ENCODE peak calls at places on chromosomes 5 and 9, in six cellular contexts. O is HCT116, A is H1, F is HepG2, Q is K562, R is SK-N-SH. M is an unnamed sample. For H3K36me3 and H3K4me1, the result is how much of the 10 kb centered on the place peaks cover.

GRCh38 chr5:143582176-143582575 is 178.7 kb upstream of the NR3C1 start:
- DNase-seq in O (no peak), A (no peak), F (no peak), Q (no peak), R (no peak), M (no peak)

GRCh38 chr9:130186051-130186450 is 13.8 kb downstream of the NCS1 start:
- DNase-seq in O (no peak), A (no peak), F (no peak), Q (no peak), R (peak), M (no peak)

GRCh38 chr9:129138476-129139232 is 27.4 kb downstream of the PTPA start:
- DNase-seq in O (no peak), A (no peak), F (no peak), Q (no peak), R (no peak), M (no peak)

GRCh38 chr5:62354028-62354874 is 48.2 kb downstream of the KIF2A start:
- DNase-seq in O (peak), A (no peak), F (peak), Q (peak), R (peak), M (no peak)

GRCh38 chr9:124873664-124874063 is 11.7 kb downstream of the ARPC5L start:
- DNase-seq in O (no peak), A (no peak), F (no peak), Q (no peak), R (no peak), M (no peak)

GRCh38 chr5:103358305-103358996 is 99.9 kb downstream of the MACIR start:
- DNase-seq in O (no peak), A (no peak), F (no peak), Q (no peak), R (no peak), M (no peak)

GRCh38 chr9:105712773-105713172 is 18.4 kb downstream of the TMEM38B start:
- DNase-seq in O (no peak), A (no peak), F (no peak), Q (no peak), R (peak), M (no peak)

GRCh38 chr9:128771094-128771721 is 519 bp downstream of the ZER1 start:
- DNase-seq in O (no peak), A (no peak), F (no peak), Q (no peak), R (no peak), M (peak)

GRCh38 chr5:6704361-6704851 is 8.8 kb upstream of the TENT4A start:
- DNase-seq in O (no peak), A (no peak), F (no peak), Q (no peak), R (no peak), M (no peak)

GRCh38 chr5:124742983-124743533 is 3.4 kb downstream of the ZNF608 start:
- DNase-seq in O (peak), A (no peak), F (peak), Q (no peak), R (no peak), M (no peak)

GRCh38 chr5:61623401-61624069 is 291.5 kb downstream of the ZSWIM6 start:
- DNase-seq in O (no peak), A (no peak), F (peak), Q (peak), R (no peak), M (no peak)

GRCh38 chr5:159208508-159209437 is 580 bp downstream of the RNF145 start:
- DNase-seq in O (no peak), A (no peak), F (peak), Q (peak), R (peak), M (peak)

GRCh38 chr9:93205896-93206575 is 22.1 kb downstream of the WNK2 start:
- DNase-seq in O (no peak), A (no peak), F (no peak), Q (no peak), R (no peak), M (no peak)

GRCh38 chr9:128787583-128788156 is 617 bp downstream of the TBC1D13 start:
- DNase-seq in O (no peak), A (no peak), F (no peak), Q (no peak), R (no peak), M (no peak)

GRCh38 chr5:126052120-126052519 is 371.1 kb upstream of the GRAMD2B start:
- DNase-seq in O (no peak), A (no peak), F (no peak), Q (no peak), R (no peak), M (no peak)

GRCh38 chr5:97501965-97502305 is 318.9 kb upstream of the RIOK2 start:
- DNase-seq in O (no peak), A (no peak), F (no peak), Q (no peak), R (no peak), M (no peak)

GRCh38 chr5:55593115-55593472 is 58.3 kb upstream of the PLPP1 start:
- DNase-seq in O (no peak), A (no peak), F (no peak), Q (no peak), R (no peak), M (no peak)

GRCh38 chr5:150492621-150493020 is 15.3 kb upstream of the NDST1 start:
- DNase-seq in O (no peak), A (no peak), F (no peak), Q (no peak), R (no peak), M (no peak)

GRCh38 chr5:59401637-59402036 is 491.9 kb downstream of the PDE4D start:
- DNase-seq in O (no peak), A (no peak), F (no peak), Q (no peak), R (no peak), M (no peak)

GRCh38 chr5:40385544-40385943 is 294.2 kb upstream of the PTGER4 start:
- DNase-seq in O (peak), A (peak), F (no peak), Q (no peak), R (no peak), M (no peak)

DNA sequence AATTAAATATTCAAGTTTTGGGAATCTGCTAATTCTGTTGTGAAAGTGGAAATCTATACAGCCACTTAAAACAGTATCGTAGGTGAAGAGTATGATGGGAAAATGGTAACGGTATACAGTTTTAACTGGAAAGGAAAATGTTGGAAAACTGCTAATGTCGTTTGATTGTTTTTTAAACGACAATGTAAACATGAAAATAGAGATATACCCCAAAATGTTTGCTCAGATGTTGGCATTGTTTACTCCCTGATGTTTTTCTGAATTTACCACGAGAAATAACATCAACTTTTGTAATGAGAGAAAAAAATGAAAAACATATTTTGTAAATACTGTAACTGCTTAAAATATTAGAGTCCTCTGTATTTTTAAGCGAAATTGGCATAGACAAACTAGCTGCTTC is 2.7 kb downstream of the MATR3 start:
- DNase-seq in O (no peak), A (no peak), F (no peak), Q (no peak), R (no peak), M (no peak)
- H3K36me3 ChIP-seq in O (under half), A (under half), F (under half), Q (under half), R (under half), M (under half)

DNA sequence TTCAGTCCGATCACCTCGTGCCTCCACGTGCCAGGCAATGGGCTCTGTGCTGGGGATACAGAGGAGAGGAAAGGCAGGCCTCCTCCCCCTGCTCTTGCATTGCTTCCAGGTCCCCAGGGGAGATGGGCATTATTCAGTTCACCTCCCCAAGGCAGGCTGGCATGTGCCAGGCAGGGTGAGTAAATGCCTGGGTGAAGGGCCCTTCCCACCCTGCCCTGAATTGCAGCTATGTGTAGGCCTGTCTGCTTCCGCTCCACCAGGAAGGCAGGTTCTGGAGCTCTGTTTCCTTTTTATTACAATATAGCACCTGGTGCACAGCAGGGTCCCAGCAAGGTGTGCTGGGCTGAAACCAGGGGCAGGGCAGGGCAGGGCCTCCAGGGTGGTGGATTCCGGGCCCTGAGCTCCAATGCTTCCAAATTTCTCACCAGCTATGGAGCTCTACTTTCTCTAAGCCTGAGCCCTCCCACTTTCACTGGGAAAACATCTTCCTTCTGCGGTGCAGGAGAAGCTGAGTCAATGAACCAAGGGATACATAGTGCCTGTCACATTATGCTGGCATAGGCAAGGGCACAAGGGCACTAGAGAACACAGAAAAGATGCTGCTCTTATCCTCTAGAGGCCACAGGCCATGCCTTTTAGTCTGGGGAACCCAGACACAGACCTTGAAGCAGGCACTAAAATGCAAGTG is 42.0 kb downstream of the SHB start:
- DNase-seq in O (no peak), A (no peak), F (no peak), Q (no peak), R (no peak), M (no peak)
- H3K4me1 ChIP-seq in O (half or more), A (under half), F (half or more), Q (under half), R (half or more), M (under half)

GRCh38 chr9:107043886-107044285 is 180.9 kb downstream of the ZNF462 start:
- DNase-seq in O (no peak), A (no peak), F (no peak), Q (no peak), R (no peak), M (no peak)
- TF ChIP-seq YY1 in O (no peak), A (no peak), F (no peak), Q (no peak), R (no peak), M (no peak)

DNA sequence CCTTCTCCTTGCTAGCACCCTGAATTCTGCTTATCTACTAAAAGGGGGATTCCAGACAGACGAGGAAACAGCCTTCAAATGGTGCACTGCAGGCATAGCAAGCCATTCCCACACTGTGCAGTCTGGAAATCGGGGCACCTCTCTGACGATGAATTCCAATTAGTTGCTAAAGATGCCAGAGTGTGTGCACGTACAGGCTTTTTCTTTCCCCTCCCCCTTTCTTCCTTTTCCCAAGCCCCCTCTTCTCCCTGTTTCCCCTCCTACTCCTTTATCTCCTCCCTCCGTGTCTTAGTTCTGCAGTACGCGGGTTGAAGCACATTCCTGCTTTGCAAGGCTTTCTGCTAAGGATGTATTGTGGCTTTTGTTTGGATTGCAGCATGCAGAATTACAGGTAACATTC is at the start of gene GPR21:
- DNase-seq in O (no peak), A (no peak), F (no peak), Q (no peak), R (no peak), M (peak)
- H3K36me3 ChIP-seq in O (under half), A (under half), F (under half), Q (under half), R (under half), M (under half)

GRCh38 chr9:37295796-37296195 is 126.7 kb upstream of the GRHPR start:
- DNase-seq in O (no peak), A (no peak), F (no peak), Q (peak), R (no peak), M (no peak)

GRCh38 chr9:37295178-37295577 is 127.3 kb upstream of the GRHPR start:
- DNase-seq in O (no peak), A (no peak), F (no peak), Q (no peak), R (no peak), M (no peak)

GRCh38 chr9:37293664-37294524 is 128.6 kb upstream of the GRHPR start:
- DNase-seq in O (no peak), A (no peak), F (no peak), Q (no peak), R (peak), M (no peak)

GRCh38 chr9:37300620-37301368 is 121.7 kb upstream of the GRHPR start:
- DNase-seq in O (no peak), A (no peak), F (no peak), Q (no peak), R (no peak), M (no peak)

GRCh38 chr9:37297592-37297991 is 124.9 kb upstream of the GRHPR start:
- DNase-seq in O (no peak), A (no peak), F (no peak), Q (no peak), R (no peak), M (no peak)
- H3K4me1 ChIP-seq in O (under half), A (under half), F (under half), Q (under half), R (under half), M (under half)

DNA sequence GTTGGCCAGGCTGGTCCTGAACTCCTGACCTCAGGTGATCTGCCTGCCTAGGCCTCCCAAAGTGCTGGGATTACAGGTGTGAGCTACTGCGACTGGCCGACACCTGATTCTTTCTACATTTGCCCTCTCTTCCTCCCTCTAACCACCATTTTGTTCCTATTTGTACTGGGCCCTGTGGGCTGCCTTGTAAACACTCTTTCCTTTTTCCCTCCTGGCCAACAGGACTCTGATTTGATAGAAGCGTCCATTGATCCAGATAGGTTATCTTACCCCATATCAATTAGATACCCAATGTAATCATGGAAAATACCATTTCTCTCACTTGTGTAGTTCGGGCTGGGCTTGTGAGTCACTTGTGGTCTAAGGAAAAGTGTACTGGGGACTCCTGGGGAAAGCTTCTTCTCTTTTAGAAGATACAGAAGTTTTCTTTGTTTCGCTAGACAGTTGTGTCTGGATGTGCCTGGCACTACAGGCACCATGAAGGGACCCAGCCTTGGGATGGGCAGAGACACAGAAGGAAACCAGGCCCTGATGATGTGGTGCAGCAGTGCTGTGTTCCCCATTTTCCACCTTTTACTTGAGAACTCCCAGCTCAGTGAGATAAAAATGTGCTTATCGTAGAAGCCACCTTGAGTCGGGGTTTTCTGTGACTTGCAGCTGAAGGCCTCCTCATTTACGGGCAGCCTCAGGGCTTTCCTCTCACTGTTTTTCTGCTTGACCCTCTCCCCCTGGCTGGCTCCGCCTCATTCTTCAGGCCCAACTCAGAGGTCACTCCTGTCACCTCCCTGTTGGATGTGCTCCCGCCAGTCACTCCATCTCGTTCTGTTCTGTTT is 32.8 kb upstream of the CPEB4 start:
- DNase-seq in O (no peak), A (no peak), F (no peak), Q (peak), R (no peak), M (no peak)
- TF ChIP-seq YY1 in O (no peak), A (no peak), F (no peak), Q (no peak), R (no peak), M (no peak)

GRCh38 chr5:133088064-133088463 is 36.3 kb downstream of the HSPA4 start:
- DNase-seq in O (no peak), A (no peak), F (no peak), Q (no peak), R (no peak), M (no peak)
- H3K36me3 ChIP-seq in O (under half), A (half or more), F (half or more), Q (half or more), R (half or more), M (half or more)

GRCh38 chr5:152546493-152546892 is 141.4 kb upstream of the NMUR2 start:
- DNase-seq in O (no peak), A (no peak), F (no peak), Q (no peak), R (no peak), M (no peak)

GRCh38 chr5:152547202-152547601 is 142.1 kb upstream of the NMUR2 start:
- DNase-seq in O (no peak), A (no peak), F (no peak), Q (no peak), R (no peak), M (no peak)

GRCh38 chr5:152551061-152551460 is 146.0 kb upstream of the NMUR2 start:
- DNase-seq in O (no peak), A (no peak), F (no peak), Q (no peak), R (no peak), M (no peak)

DNA sequence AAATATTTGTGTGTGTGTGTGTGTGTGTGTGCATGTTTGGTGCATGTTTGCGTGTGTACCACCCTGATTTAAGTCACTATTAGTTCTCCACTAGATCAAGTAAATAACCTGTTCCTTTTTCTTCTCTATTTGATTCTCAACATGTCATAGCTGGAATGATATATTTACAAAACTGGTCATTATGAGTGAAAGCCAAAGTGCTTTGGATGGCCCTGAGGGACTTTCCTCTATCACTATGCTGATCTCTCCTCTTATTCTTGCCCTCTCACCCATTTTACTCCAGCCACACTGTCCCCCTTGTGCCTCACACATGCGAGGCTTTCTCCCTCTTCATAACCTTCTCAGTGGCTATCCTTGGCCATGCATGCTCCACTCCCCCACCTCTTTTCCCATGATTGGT is 144.6 kb upstream of the NMUR2 start:
- DNase-seq in O (no peak), A (no peak), F (no peak), Q (no peak), R (no peak), M (no peak)
- H3K4me1 ChIP-seq in O (under half), A (under half), F (under half), Q (under half), R (under half), M (under half)

DNA sequence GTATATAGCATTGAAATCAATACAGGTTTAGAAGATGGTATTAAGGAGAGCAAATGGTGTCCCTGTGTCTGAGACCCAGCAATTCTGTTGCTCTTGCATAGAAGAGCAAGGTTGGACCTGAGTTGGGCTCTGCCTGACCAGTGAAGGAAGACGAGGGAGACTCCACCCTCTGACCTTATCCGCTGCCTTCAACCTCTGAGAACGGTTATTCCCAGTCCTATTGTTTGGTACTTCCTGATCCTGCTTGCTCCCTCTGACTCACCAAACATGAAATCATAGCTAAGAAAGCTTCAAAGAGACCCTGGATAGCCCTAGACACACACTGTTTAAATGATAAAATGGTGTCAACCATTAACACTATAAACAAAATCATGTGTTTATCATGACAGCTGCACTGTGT is 218.5 kb downstream of the PLK2 start:
- DNase-seq in O (no peak), A (no peak), F (no peak), Q (no peak), R (no peak), M (no peak)
- TF ChIP-seq YY1 in O (no peak), A (no peak), F (no peak), Q (no peak), R (no peak), M (no peak)

GRCh38 chr5:23112237-23112636 is 259.1 kb upstream of the CDH12 start:
- DNase-seq in O (no peak), A (no peak), F (no peak), Q (no peak), R (no peak), M (no peak)
- H3K36me3 ChIP-seq in O (under half), A (under half), F (under half), Q (under half), R (under half), M (under half)